ENCODE peak calls at places on chromosomes 12 and 14, in seven cellular contexts. Q is NCI-H2029; Y is putamen; B is activated naive CD4-positive, alpha-beta T cell treated with anti-CD3 and anti-CD28 coated beads, Interleukin-2, amount 50 U/mL, for 16 hours; T is NCI-H524; A is PC-3; G is NAMALWA. S is an unnamed sample.

GRCh38 chr14:76872796-76873432 is 46.7 kb downstream of the LRRC74A start:
- DNase-seq in Q (no peak), Y (no peak), B (peak), T (peak), A (peak), G (peak), S (peak)

GRCh38 chr12:32641287-32641901 is 37.7 kb upstream of the DNM1L start:
- DNase-seq in Q (no peak), Y (no peak), B (no peak), T (no peak), A (no peak), G (no peak), S (no peak)

GRCh38 chr12:113201187-113202177 is 16.0 kb downstream of the RITA1 start:
- DNase-seq in Q (peak), Y (no peak), B (no peak), T (no peak), A (no peak), G (no peak), S (no peak)

GRCh38 chr12:32365473-32366064 is 33.8 kb upstream of the FGD4 start:
- DNase-seq in Q (peak), Y (peak), B (peak), T (peak), A (peak), G (peak), S (peak)

GRCh38 chr12:13534645-13535398 is 338.3 kb downstream of the EMP1 start:
- DNase-seq in Q (peak), Y (peak), B (peak), T (peak), A (peak), G (peak), S (peak)

GRCh38 chr14:46571970-46572369 is 79.6 kb downstream of the RPL10L start:
- DNase-seq in Q (no peak), Y (no peak), B (no peak), T (no peak), A (peak), G (no peak), S (no peak)

GRCh38 chr12:111756681-111757080 is 10.1 kb upstream of the ALDH2 start:
- DNase-seq in Q (no peak), Y (no peak), B (no peak), T (no peak), A (no peak), G (no peak), S (no peak)

GRCh38 chr14:92964124-92965109 is 41.5 kb downstream of the CHGA start:
- DNase-seq in Q (no peak), Y (no peak), B (no peak), T (no peak), A (no peak), G (no peak), S (no peak)

GRCh38 chr12:94872671-94873367 is 130.7 kb downstream of the NDUFA12 start:
- DNase-seq in Q (no peak), Y (no peak), B (no peak), T (peak), A (no peak), G (no peak), S (no peak)

GRCh38 chr12:116537149-116537904 is 21.9 kb upstream of the MAP1LC3B2 start:
- DNase-seq in Q (no peak), Y (no peak), B (no peak), T (no peak), A (no peak), G (no peak), S (no peak)

GRCh38 chr12:111437816-111438454 is 32.2 kb downstream of the SH2B3 start:
- DNase-seq in Q (no peak), Y (no peak), B (no peak), T (no peak), A (peak), G (no peak), S (no peak)

GRCh38 chr12:106106892-106107291 is 31.9 kb downstream of the NUAK1 start:
- DNase-seq in Q (no peak), Y (no peak), B (no peak), T (no peak), A (peak), G (no peak), S (no peak)

GRCh38 chr12:619346-619745 is 43.9 kb downstream of the NINJ2 start:
- DNase-seq in Q (no peak), Y (no peak), B (no peak), T (no peak), A (no peak), G (no peak), S (no peak)

GRCh38 chr12:116490481-116490880 is 68.7 kb upstream of the MAP1LC3B2 start:
- DNase-seq in Q (no peak), Y (no peak), B (no peak), T (no peak), A (peak), G (no peak), S (no peak)

GRCh38 chr14:104843442-104844305 is 21.4 kb upstream of the CEP170B start:
- DNase-seq in Q (no peak), Y (no peak), B (no peak), T (peak), A (no peak), G (no peak), S (peak)

GRCh38 chr14:63474844-63475243 is 68.3 kb downstream of the PPP2R5E start:
- DNase-seq in Q (no peak), Y (no peak), B (no peak), T (no peak), A (no peak), G (no peak), S (no peak)

GRCh38 chr12:50764116-50764860 is 387 bp downstream of the ATF1 start:
- DNase-seq in Q (peak), Y (no peak), B (peak), T (peak), A (no peak), G (peak), S (no peak)

GRCh38 chr14:70887207-70888150 is 19.8 kb upstream of the PCNX1 start:
- DNase-seq in Q (no peak), Y (no peak), B (no peak), T (no peak), A (no peak), G (no peak), S (no peak)

GRCh38 chr12:6370994-6371754 is 4.2 kb downstream of the SCNN1A start:
- DNase-seq in Q (peak), Y (no peak), B (no peak), T (no peak), A (peak), G (no peak), S (peak)

GRCh38 chr12:52261211-52261484 is 13.3 kb upstream of the KRT86 start:
- DNase-seq in Q (no peak), Y (no peak), B (no peak), T (no peak), A (no peak), G (no peak), S (no peak)

GRCh38 chr14:54568821-54569591 is 2.1 kb downstream of the SAMD4A start:
- DNase-seq in Q (no peak), Y (no peak), B (no peak), T (no peak), A (peak), G (no peak), S (no peak)

GRCh38 chr14:28783593-28784143 is 17.1 kb downstream of the FOXG1 start:
- DNase-seq in Q (no peak), Y (no peak), B (no peak), T (no peak), A (no peak), G (no peak), S (no peak)

GRCh38 chr14:45251912-45252311 is 1.1 kb downstream of the MIS18BP1 start:
- DNase-seq in Q (no peak), Y (peak), B (no peak), T (peak), A (peak), G (peak), S (no peak)

GRCh38 chr12:116040412-116040811 is 237.1 kb downstream of the MED13L start:
- DNase-seq in Q (no peak), Y (no peak), B (no peak), T (no peak), A (peak), G (no peak), S (no peak)

GRCh38 chr12:22733756-22734155 is 108.8 kb downstream of the ETNK1 start:
- DNase-seq in Q (no peak), Y (no peak), B (no peak), T (peak), A (no peak), G (no peak), S (no peak)

GRCh38 chr12:20497707-20498106 is 129.4 kb downstream of the PDE3A start:
- DNase-seq in Q (no peak), Y (no peak), B (no peak), T (no peak), A (no peak), G (no peak), S (no peak)

GRCh38 chr14:99966030-99966429 is 99.2 kb upstream of the EVL start:
- DNase-seq in Q (no peak), Y (no peak), B (no peak), T (no peak), A (no peak), G (no peak), S (no peak)

GRCh38 chr12:81573228-81573627 is 185.9 kb downstream of the PPFIA2 start:
- DNase-seq in Q (no peak), Y (no peak), B (no peak), T (peak), A (no peak), G (no peak), S (no peak)

GRCh38 chr12:13097526-13097925 is 5.9 kb downstream of the GSG1 start:
- DNase-seq in Q (no peak), Y (no peak), B (no peak), T (no peak), A (peak), G (peak), S (no peak)

GRCh38 chr12:49644620-49644994 is 21.2 kb downstream of the PRPF40B start:
- DNase-seq in Q (peak), Y (peak), B (peak), T (peak), A (peak), G (peak), S (peak)

GRCh38 chr14:35353409-35354172 is 51.0 kb downstream of the NFKBIA start:
- DNase-seq in Q (peak), Y (no peak), B (no peak), T (no peak), A (peak), G (no peak), S (no peak)

GRCh38 chr12:12562016-12562483 is 613 bp downstream of the DUSP16 start:
- DNase-seq in Q (no peak), Y (peak), B (peak), T (peak), A (peak), G (peak), S (peak)

GRCh38 chr12:132812631-132813305 is 15.9 kb downstream of the GOLGA3 start:
- DNase-seq in Q (no peak), Y (no peak), B (no peak), T (no peak), A (peak), G (no peak), S (no peak)

GRCh38 chr12:2239376-2240010 is 186.7 kb downstream of the CACNA1C start:
- DNase-seq in Q (no peak), Y (no peak), B (no peak), T (peak), A (no peak), G (no peak), S (no peak)

GRCh38 chr12:11958216-11959091 is 112.3 kb upstream of the BCL2L14 start:
- DNase-seq in Q (no peak), Y (no peak), B (peak), T (no peak), A (peak), G (no peak), S (no peak)

S was measured in head of caudate nucleus.